ENCODE peak calls at places on chromosomes 1 and 21, in four cellular contexts. V is spleen, D is NCI-H1930, Z is glutamatergic neuron. Q is an unnamed sample.

GRCh38 chr1:247172956-247173355 is 1.1 kb upstream of the ZNF124 start:
- DNase-seq in V (no peak), D (no peak), Z (no peak), Q (no peak)

GRCh38 chr1:24206516-24207394 is 19.7 kb upstream of the IFNLR1 start:
- DNase-seq in V (no peak), D (no peak), Z (no peak), Q (no peak)

GRCh38 chr1:999797-1000356 is at the start of gene HES4:
- DNase-seq in V (peak; percentile 87), D (peak; percentile 86), Z (peak; percentile 92), Q (peak; percentile 94)

GRCh38 chr1:53590581-53591515 is 131.6 kb downstream of the DMRTB1 start:
- DNase-seq in V (no peak), D (no peak), Z (no peak), Q (no peak)

GRCh38 chr1:151312439-151313225 is 14.6 kb downstream of the PI4KB start:
- DNase-seq in V (no peak), D (no peak), Z (no peak), Q (no peak)

GRCh38 chr1:9449976-9450696 is 89.1 kb upstream of the SLC25A33 start:
- DNase-seq in V (no peak), D (no peak), Z (no peak), Q (no peak)

GRCh38 chr1:5649166-5649551 is 343.1 kb downstream of the NPHP4 start:
- DNase-seq in V (no peak), D (no peak), Z (no peak), Q (no peak)

GRCh38 chr1:235670157-235670776 is 20.7 kb upstream of the GNG4 start:
- DNase-seq in V (no peak), D (no peak), Z (no peak), Q (no peak)

GRCh38 chr1:85578321-85579295 is 2.0 kb upstream of the CCN1 start:
- DNase-seq in V (no peak), D (no peak), Z (no peak), Q (no peak)

GRCh38 chr1:226940806-226941067 is 643 bp downstream of the COQ8A start:
- DNase-seq in V (no peak), D (no peak), Z (no peak), Q (no peak)

GRCh38 chr1:202802998-202803932 is 5.0 kb downstream of the KDM5B start:
- DNase-seq in V (no peak), D (no peak), Z (no peak), Q (no peak)

GRCh38 chr1:81237531-81238528 is 562.9 kb upstream of the ADGRL2 start:
- DNase-seq in V (no peak), D (no peak), Z (no peak), Q (no peak)

GRCh38 chr21:16891821-16892220 is 621.0 kb upstream of the CXADR start:
- DNase-seq in V (no peak), D (no peak), Z (no peak), Q (no peak)

GRCh38 chr1:229388876-229389580 is 44.9 kb downstream of the ACTA1 start:
- DNase-seq in V (no peak), D (no peak), Z (no peak), Q (no peak)

GRCh38 chr1:155125946-155126493 is 1.7 kb upstream of the EFNA1 start:
- DNase-seq in V (peak; percentile 72), D (no peak), Z (peak; percentile 36), Q (peak; percentile 22)

GRCh38 chr1:56531624-56532358 is 47.6 kb downstream of the PLPP3 start:
- DNase-seq in V (no peak), D (no peak), Z (no peak), Q (no peak)

GRCh38 chr1:31153423-31153822 is 86.3 kb downstream of the NKAIN1 start:
- DNase-seq in V (no peak), D (no peak), Z (no peak), Q (no peak)

GRCh38 chr1:228374711-228375577 is 31.7 kb downstream of the TRIM11 start:
- DNase-seq in V (peak; percentile 88), D (no peak), Z (peak; percentile 19), Q (no peak)

GRCh38 chr21:41642399-41642798 is 124.5 kb downstream of the RIPK4 start:
- DNase-seq in V (no peak), D (no peak), Z (no peak), Q (no peak)

GRCh38 chr1:2641381-2642130 is 8.7 kb upstream of the MMEL1 start:
- DNase-seq in V (peak; percentile 82), D (no peak), Z (peak; percentile 23), Q (no peak)

GRCh38 chr1:30879940-30880339 is 28.6 kb downstream of the SDC3 start:
- DNase-seq in V (no peak), D (peak; percentile 35), Z (peak; percentile 40), Q (no peak)

GRCh38 chr1:94667716-94668282 is 126.2 kb upstream of the F3 start:
- DNase-seq in V (no peak), D (no peak), Z (no peak), Q (no peak)

GRCh38 chr1:37410815-37411214 is 63.6 kb upstream of the ZC3H12A start:
- DNase-seq in V (peak; percentile 44), D (no peak), Z (no peak), Q (peak; percentile 72)

GRCh38 chr1:238501290-238501689 is 610.6 kb upstream of the ZP4 start:
- DNase-seq in V (no peak), D (no peak), Z (no peak), Q (no peak)

GRCh38 chr1:234315091-234315541 is 58.1 kb upstream of the COA6 start:
- DNase-seq in V (no peak), D (no peak), Z (no peak), Q (no peak)

GRCh38 chr1:40039245-40039756 is 1.2 kb upstream of the CAP1 start:
- DNase-seq in V (no peak), D (no peak), Z (no peak), Q (no peak)

GRCh38 chr1:203069028-203069804 is 16.6 kb downstream of the MYOG start:
- DNase-seq in V (no peak), D (no peak), Z (no peak), Q (no peak)